ENCODE peak calls at places on chromosome 19, in four cellular contexts. L, B, Z and K are unnamed samples.
A peak's percentile ranks its signal among the peaks of the same experiment; 100 is the strongest.

GRCh38 chr19:35135389-35135909 is 590 bp upstream of the LGI4 start:
- DNase-seq in L (no peak), B (peak; percentile 88), Z (peak; percentile 40), K (peak; percentile 19)

GRCh38 chr19:3095375-3096191 is 1.4 kb downstream of the GNA11 start:
- DNase-seq in L (peak; percentile 26), B (peak; percentile 74), Z (no peak), K (peak; percentile 67)

GRCh38 chr19:35433448-35433847 is 14.6 kb upstream of the FFAR2 start:
- DNase-seq in L (no peak), B (no peak), Z (peak; percentile 4), K (no peak)

GRCh38 chr19:29006057-29006735 is 206.8 kb downstream of the UQCRFS1 start:
- DNase-seq in L (no peak), B (no peak), Z (no peak), K (no peak)

GRCh38 chr19:28602675-28603298 is 610.2 kb downstream of the UQCRFS1 start:
- DNase-seq in L (no peak), B (no peak), Z (no peak), K (no peak)

GRCh38 chr19:55259540-55260210 is 858 bp upstream of the PPP6R1 start:
- DNase-seq in L (no peak), B (no peak), Z (no peak), K (no peak)

GRCh38 chr19:38952395-38953165 is 21.8 kb downstream of the MRPS12 start:
- DNase-seq in L (no peak), B (peak; percentile 42), Z (no peak), K (peak; percentile 69)

GRCh38 chr19:41799444-41800000 is 3.1 kb downstream of the CEACAM3 start:
- DNase-seq in L (no peak), B (no peak), Z (no peak), K (no peak)

GRCh38 chr19:34096020-34096915 is 76.0 kb upstream of the LSM14A start:
- DNase-seq in L (no peak), B (peak; percentile 16), Z (peak; percentile 25), K (peak; percentile 38)

GRCh38 chr19:29978139-29978538 is 36.1 kb downstream of the URI1 start:
- DNase-seq in L (no peak), B (no peak), Z (no peak), K (no peak)

GRCh38 chr19:56949651-56950050 is 109.1 kb upstream of the PEG3 start:
- DNase-seq in L (no peak), B (no peak), Z (no peak), K (no peak)

GRCh38 chr19:30237146-30237545 is 135.0 kb upstream of the ZNF536 start:
- DNase-seq in L (no peak), B (no peak), Z (no peak), K (no peak)

GRCh38 chr19:15251010-15251748 is 18.9 kb upstream of the EPHX3 start:
- DNase-seq in L (no peak), B (no peak), Z (peak; percentile 68), K (no peak)

GRCh38 chr19:620166-620862 is 13.0 kb downstream of the POLRMT start:
- DNase-seq in L (no peak), B (no peak), Z (no peak), K (no peak)

GRCh38 chr19:10189631-10190425 is 4.9 kb downstream of the DNMT1 start:
- DNase-seq in L (no peak), B (no peak), Z (no peak), K (no peak)

GRCh38 chr19:3604987-3605343 is 1.7 kb downstream of the TBXA2R start:
- DNase-seq in L (no peak), B (no peak), Z (no peak), K (no peak)

GRCh38 chr19:52685811-52686210 is 47.7 kb upstream of the ZNF83 start:
- DNase-seq in L (no peak), B (no peak), Z (no peak), K (no peak)

GRCh38 chr19:4763021-4763420 is 28.5 kb upstream of the FEM1A start:
- DNase-seq in L (no peak), B (no peak), Z (no peak), K (no peak)

GRCh38 chr19:7883796-7884570 is 4.3 kb upstream of the LRRC8E start:
- DNase-seq in L (no peak), B (no peak), Z (peak; percentile 36), K (no peak)